ENCODE peak calls at places on chromosome 21, in six cellular contexts. G, C, O, R, E and X are unnamed samples.

GRCh38 chr21:17491716-17492414 is 21.0 kb upstream of the CXADR start:
- DNase-seq in G (peak), C (peak), O (no peak), R (peak), E (no peak), X (peak)

GRCh38 chr21:35982717-35983116 is 77.6 kb downstream of the SETD4 start:
- DNase-seq in G (no peak), C (no peak), O (no peak), R (no peak), E (no peak), X (no peak)

GRCh38 chr21:34274001-34274400 is 89.8 kb upstream of the KCNE2 start:
- DNase-seq in G (no peak), C (no peak), O (no peak), R (no peak), E (no peak), X (no peak)

GRCh38 chr21:19724081-19724480 is 1274.1 kb upstream of the NCAM2 start:
- DNase-seq in G (no peak), C (no peak), O (no peak), R (no peak), E (no peak), X (no peak)

GRCh38 chr21:15895142-15896106 is 165.6 kb downstream of the USP25 start:
- DNase-seq in G (peak), C (no peak), O (no peak), R (no peak), E (no peak), X (no peak)

GRCh38 chr21:38388684-38389676 is 109.3 kb downstream of the ERG start:
- DNase-seq in G (no peak), C (no peak), O (no peak), R (no peak), E (no peak), X (no peak)

GRCh38 chr21:42190492-42190875 is 28.5 kb upstream of the ABCG1 start:
- DNase-seq in G (no peak), C (no peak), O (no peak), R (no peak), E (no peak), X (no peak)

GRCh38 chr21:15614757-15615156 is 115.0 kb upstream of the USP25 start:
- DNase-seq in G (no peak), C (no peak), O (no peak), R (no peak), E (no peak), X (no peak)